ENCODE peak calls at places on chromosome 15, in eight cellular contexts. A is Daoy, X is NCI-H460, I is SK-MEL-5, Y is M059J, R is NCI-H524 treated with DMSO at 0.1 percent for 48 hours, M is 8988T, D is NCI-H1105 treated with DMSO at 0.1 percent for 48 hours. V is an unnamed sample.

GRCh38 chr15:70702584-70702983 is 60.8 kb downstream of the UACA start:
- DNase-seq in A (no peak), X (no peak), I (no peak), Y (peak; percentile 22), R (no peak), M (no peak), D (no peak), V (peak; percentile 21)

GRCh38 chr15:68047826-68048225 is 6.3 kb upstream of the PIAS1 start:
- DNase-seq in A (no peak), X (no peak), I (no peak), Y (no peak), R (no peak), M (no peak), D (no peak), V (no peak)

GRCh38 chr15:57821826-57822225 is 115.3 kb downstream of the POLR2M start:
- DNase-seq in A (no peak), X (no peak), I (no peak), Y (no peak), R (no peak), M (no peak), D (no peak), V (no peak)

GRCh38 chr15:35911052-35911780 is 365.3 kb upstream of the DPH6 start:
- DNase-seq in A (no peak), X (no peak), I (no peak), Y (no peak), R (no peak), M (no peak), D (peak; percentile 29), V (no peak)

GRCh38 chr15:50774450-50774849 is 8.9 kb upstream of the SPPL2A start:
- DNase-seq in A (no peak), X (no peak), I (no peak), Y (no peak), R (no peak), M (no peak), D (no peak), V (peak; percentile 8)

GRCh38 chr15:59322056-59322755 is 50.5 kb downstream of the MYO1E start:
- DNase-seq in A (no peak), X (no peak), I (no peak), Y (no peak), R (no peak), M (no peak), D (no peak), V (no peak)

GRCh38 chr15:31150732-31151212 is 49.2 kb upstream of the TRPM1 start:
- DNase-seq in A (no peak), X (no peak), I (no peak), Y (no peak), R (no peak), M (no peak), D (no peak), V (peak; percentile 10)

GRCh38 chr15:82660378-82660777 is 13.2 kb upstream of the CPEB1 start:
- DNase-seq in A (no peak), X (no peak), I (no peak), Y (no peak), R (no peak), M (no peak), D (no peak), V (no peak)

GRCh38 chr15:65069179-65069578 is 1.4 kb upstream of the RASL12 start:
- DNase-seq in A (peak; percentile 57), X (no peak), I (no peak), Y (peak; percentile 75), R (no peak), M (no peak), D (no peak), V (no peak)

GRCh38 chr15:40511472-40512133 is 40.8 kb downstream of the CHST14 start:
- DNase-seq in A (peak; percentile 47), X (peak; percentile 53), I (no peak), Y (peak; percentile 38), R (no peak), M (peak; percentile 62), D (peak; percentile 49), V (no peak)

GRCh38 chr15:91186892-91187644 is 87.0 kb downstream of the SV2B start:
- DNase-seq in A (peak; percentile 42), X (peak; percentile 15), I (peak; percentile 8), Y (peak; percentile 28), R (peak; percentile 74), M (no peak), D (peak; percentile 20), V (peak; percentile 72)

GRCh38 chr15:51846463-51847230 is 17.2 kb downstream of the TMOD3 start:
- DNase-seq in A (peak; percentile 79), X (peak; percentile 31), I (no peak), Y (peak; percentile 81), R (no peak), M (no peak), D (no peak), V (peak; percentile 49)

GRCh38 chr15:58631319-58631718 is 118.2 kb downstream of the ADAM10 start:
- DNase-seq in A (no peak), X (no peak), I (no peak), Y (no peak), R (no peak), M (no peak), D (no peak), V (no peak)

GRCh38 chr15:40483919-40484318 is 13.1 kb downstream of the CHST14 start:
- DNase-seq in A (no peak), X (no peak), I (no peak), Y (no peak), R (no peak), M (no peak), D (no peak), V (no peak)

GRCh38 chr15:99425666-99426301 is 140.0 kb upstream of the MEF2A start:
- DNase-seq in A (no peak), X (no peak), I (peak; percentile 5), Y (no peak), R (no peak), M (no peak), D (no peak), V (no peak)

GRCh38 chr15:61820212-61820611 is 240.0 kb downstream of the VPS13C start:
- DNase-seq in A (no peak), X (no peak), I (no peak), Y (no peak), R (no peak), M (no peak), D (no peak), V (no peak)

GRCh38 chr15:40470423-40471104 is at the start of gene CHST14:
- DNase-seq in A (peak; percentile 68), X (no peak), I (peak; percentile 41), Y (peak; percentile 81), R (no peak), M (peak; percentile 76), D (peak; percentile 39), V (peak; percentile 41)

GRCh38 chr15:57445872-57446271 is 69.6 kb downstream of the CGNL1 start:
- DNase-seq in A (no peak), X (peak; percentile 61), I (no peak), Y (peak; percentile 18), R (no peak), M (no peak), D (no peak), V (no peak)

GRCh38 chr15:67341539-67341938 is 87.0 kb downstream of the IQCH start:
- DNase-seq in A (no peak), X (no peak), I (no peak), Y (no peak), R (no peak), M (no peak), D (no peak), V (no peak)

GRCh38 chr15:34944946-34945345 is 24.6 kb downstream of the AQR start:
- DNase-seq in A (no peak), X (no peak), I (no peak), Y (no peak), R (no peak), M (no peak), D (no peak), V (no peak)

GRCh38 chr15:76994971-76995945 is at the start of gene PSTPIP1:
- DNase-seq in A (no peak), X (no peak), I (no peak), Y (no peak), R (no peak), M (no peak), D (no peak), V (peak; percentile 85)